ENCODE peak calls at places on chromosomes 6 and 20, in six cellular contexts. X is CD8-positive, alpha-beta memory T cell; I is Calu3; G is choroid plexus epithelial cell; K is GM23338; D is HEK293T. S is an unnamed sample.

GRCh38 chr6:114140416-114140815 is 169.5 kb upstream of the HDAC2 start:
- DNase-seq in X (no peak), I (no peak), G (peak; percentile 2), K (no peak), D (no peak), S (no peak)

GRCh38 chr6:161011509-161012480 is 20.2 kb downstream of the MAP3K4 start:
- DNase-seq in X (no peak), I (no peak), G (peak; percentile 46), K (peak; percentile 89), D (no peak), S (peak; percentile 71)

GRCh38 chr6:33886673-33887144 is 82.9 kb upstream of the MLN start:
- DNase-seq in X (peak; percentile 16), I (no peak), G (peak; percentile 11), K (no peak), D (no peak), S (peak; percentile 95)

GRCh38 chr6:79385333-79385732 is 150.9 kb upstream of the HMGN3 start:
- DNase-seq in X (no peak), I (no peak), G (no peak), K (no peak), D (no peak), S (peak; percentile 20)

GRCh38 chr6:109793793-109794192 is 102.7 kb downstream of the FIG4 start:
- DNase-seq in X (no peak), I (peak; percentile 60), G (peak; percentile 96), K (no peak), D (no peak), S (peak; percentile 96)

GRCh38 chr6:74070091-74070490 is 374.1 kb downstream of the CD109 start:
- DNase-seq in X (no peak), I (no peak), G (no peak), K (no peak), D (no peak), S (peak; percentile 18)

GRCh38 chr6:45377041-45377554 is 636 bp downstream of the SUPT3H start:
- DNase-seq in X (no peak), I (no peak), G (peak; percentile 43), K (peak; percentile 3), D (no peak), S (no peak)

GRCh38 chr6:127518212-127518709 is 874 bp downstream of the MTCL3 start:
- DNase-seq in X (no peak), I (no peak), G (no peak), K (peak; percentile 62), D (no peak), S (no peak)

GRCh38 chr6:128519931-128520435 is 416 bp downstream of the PTPRK start:
- DNase-seq in X (peak; percentile 40), I (no peak), G (peak; percentile 71), K (peak; percentile 61), D (peak; percentile 49), S (peak; percentile 70)

GRCh38 chr6:52149949-52150348 is 36.2 kb upstream of the IL17A start:
- DNase-seq in X (no peak), I (no peak), G (no peak), K (no peak), D (no peak), S (no peak)

GRCh38 chr20:52110456-52110855 is 81.1 kb downstream of the ZFP64 start:
- DNase-seq in X (no peak), I (no peak), G (no peak), K (no peak), D (no peak), S (no peak)

GRCh38 chr6:151765444-151765886 is 42.0 kb upstream of the ESR1 start:
- DNase-seq in X (peak; percentile 23), I (peak; percentile 50), G (peak; percentile 94), K (peak; percentile 82), D (peak; percentile 67), S (peak; percentile 96)

GRCh38 chr6:16854986-16855385 is 93.7 kb upstream of the ATXN1 start:
- DNase-seq in X (no peak), I (no peak), G (no peak), K (no peak), D (no peak), S (no peak)

GRCh38 chr6:3336066-3336786 is 77.5 kb downstream of the PSMG4 start:
- DNase-seq in X (no peak), I (no peak), G (no peak), K (no peak), D (no peak), S (no peak)

GRCh38 chr20:22744341-22745193 is 160.2 kb upstream of the FOXA2 start:
- DNase-seq in X (no peak), I (no peak), G (peak; percentile 43), K (no peak), D (no peak), S (peak; percentile 60)

GRCh38 chr20:7656662-7657061 is 283.6 kb downstream of the HAO1 start:
- DNase-seq in X (no peak), I (no peak), G (no peak), K (peak; percentile 27), D (no peak), S (no peak)

GRCh38 chr20:23339986-23340385 is 10.6 kb upstream of the NXT1 start:
- DNase-seq in X (no peak), I (no peak), G (no peak), K (no peak), D (no peak), S (no peak)

GRCh38 chr6:133724726-133725125 is 164.2 kb upstream of the TCF21 start:
- DNase-seq in X (no peak), I (no peak), G (peak; percentile 69), K (peak; percentile 4), D (no peak), S (peak; percentile 64)

GRCh38 chr20:38073307-38074010 is 39.9 kb downstream of the RPRD1B start:
- DNase-seq in X (peak; percentile 14), I (peak; percentile 77), G (peak; percentile 99), K (peak; percentile 86), D (peak; percentile 60), S (peak; percentile 97)

GRCh38 chr6:138287144-138287955 is 69.1 kb upstream of the PBOV1 start:
- DNase-seq in X (peak; percentile 20), I (peak; percentile 73), G (peak; percentile 24), K (peak; percentile 78), D (peak; percentile 64), S (peak; percentile 18)

GRCh38 chr20:46649965-46650542 is 1.2 kb downstream of the SLC13A3 start:
- DNase-seq in X (no peak), I (no peak), G (no peak), K (no peak), D (no peak), S (no peak)

GRCh38 chr6:79872303-79872702 is 75.0 kb downstream of the ELOVL4 start:
- DNase-seq in X (no peak), I (no peak), G (peak; percentile 36), K (no peak), D (no peak), S (no peak)

GRCh38 chr6:169048806-169049205 is 204.8 kb downstream of the THBS2 start:
- DNase-seq in X (no peak), I (no peak), G (no peak), K (no peak), D (no peak), S (no peak)

GRCh38 chr20:33796263-33796906 is 14.8 kb upstream of the CHMP4B start:
- DNase-seq in X (no peak), I (peak; percentile 97), G (no peak), K (peak; percentile 31), D (no peak), S (no peak)